ENCODE peak calls at places on chromosomes 12 and 14, in five cellular contexts. Z, M, J, H and E are unnamed samples. For H3K9me3, the result is how much of the 10 kb centered on the place peaks cover.

GRCh38 chr12:106245767-106246166 is 2.1 kb downstream of the CKAP4 start:
- DNase-seq in Z (no peak), M (peak), J (no peak), H (no peak), E (no peak)

GRCh38 chr14:90426031-90426540 is 29.3 kb downstream of the CALM1 start:
- DNase-seq in Z (no peak), M (no peak), J (no peak), H (no peak), E (no peak)

GRCh38 chr12:53100466-53101151 is 2.7 kb upstream of the SOAT2 start:
- DNase-seq in Z (no peak), M (no peak), J (no peak), H (no peak), E (no peak)

GRCh38 chr12:52670961-52671360 is 9.2 kb downstream of the KRT1 start:
- DNase-seq in Z (no peak), M (no peak), J (no peak), H (no peak), E (no peak)

GRCh38 chr14:39988939-39989338 is 556.7 kb upstream of the FBXO33 start:
- DNase-seq in Z (no peak), M (no peak), J (no peak), H (no peak), E (no peak)

GRCh38 chr12:51897181-51897580 is 9.3 kb downstream of the ANKRD33 start:
- DNase-seq in Z (no peak), M (no peak), J (no peak), H (no peak), E (no peak)

GRCh38 chr14:31927348-31927826 is 149.7 kb upstream of the ARHGAP5 start:
- DNase-seq in Z (peak), M (no peak), J (no peak), H (no peak), E (no peak)

GRCh38 chr12:27176765-27177164 is 67.3 kb upstream of the STK38L start:
- DNase-seq in Z (no peak), M (no peak), J (no peak), H (no peak), E (no peak)

GRCh38 chr14:65959563-65960024 is 526.6 kb upstream of the CCDC196 start:
- DNase-seq in Z (no peak), M (no peak), J (no peak), H (no peak), E (no peak)

GRCh38 chr14:56491299-56492285 is 88.0 kb upstream of the TMEM260 start:
- DNase-seq in Z (no peak), M (no peak), J (peak), H (peak), E (no peak)

GRCh38 chr14:78016532-78016931 is 153.6 kb upstream of the NRXN3 start:
- DNase-seq in Z (no peak), M (no peak), J (no peak), H (peak), E (no peak)

GRCh38 chr14:69719501-69719951 is 47.4 kb upstream of the SRSF5 start:
- DNase-seq in Z (peak), M (peak), J (no peak), H (no peak), E (no peak)

GRCh38 chr12:105469182-105469581 is 138.7 kb downstream of the C12orf75 start:
- DNase-seq in Z (no peak), M (no peak), J (no peak), H (no peak), E (no peak)

GRCh38 chr14:68987653-68988036 is 8.5 kb upstream of the ACTN1 start:
- DNase-seq in Z (no peak), M (no peak), J (no peak), H (peak), E (no peak)

DNA sequence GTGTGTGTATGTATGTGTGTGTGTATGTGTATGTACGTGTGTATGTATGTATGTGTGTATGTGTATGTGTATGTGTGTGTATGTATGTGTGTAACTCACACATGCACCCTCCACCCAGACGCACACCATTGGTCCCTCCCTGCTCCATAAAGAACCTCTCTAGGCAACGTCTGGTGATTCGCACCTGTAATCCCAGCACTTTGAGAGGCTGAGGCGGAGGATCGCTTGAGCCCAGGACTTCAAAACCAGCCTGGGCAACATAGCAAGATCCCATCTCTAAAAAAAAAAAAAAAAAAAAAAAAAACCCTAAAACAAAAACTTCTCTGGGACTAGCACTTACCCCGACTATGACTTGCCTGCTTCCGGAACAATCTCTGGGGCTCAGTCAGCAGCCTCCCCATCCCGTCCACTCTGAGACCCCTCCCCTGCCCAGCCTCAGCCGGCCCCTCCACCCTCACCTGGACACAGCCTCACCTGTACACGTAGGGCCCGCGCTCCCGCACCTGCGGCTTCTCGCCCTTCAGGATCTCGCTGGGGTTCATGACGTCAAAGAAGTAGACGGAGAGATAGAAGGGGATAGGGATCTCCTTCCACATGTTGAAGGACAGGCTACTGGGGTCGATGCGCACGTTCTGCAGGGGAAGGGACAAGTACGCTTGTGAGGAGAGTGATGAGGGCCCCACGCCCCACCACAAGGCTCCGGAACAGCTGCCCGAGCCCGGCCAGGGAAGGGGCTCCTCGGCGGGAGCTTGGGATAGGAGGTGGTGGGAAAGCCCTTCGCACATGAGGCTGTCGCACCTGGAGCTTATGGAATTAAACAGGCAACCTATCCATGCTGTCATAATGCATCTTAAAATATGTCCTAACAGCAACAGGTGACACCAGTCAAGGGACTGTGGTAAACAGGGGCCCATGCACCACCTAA is 46.3 kb downstream of the SCARB1 start:
- DNase-seq in Z (no peak), M (no peak), J (no peak), H (no peak), E (no peak)
- H3K9me3 ChIP-seq in Z (under half), M (under half), J (under half), H (under half), E (under half)

GRCh38 chr12:77940566-77940965 is 109.9 kb downstream of the NAV3 start:
- DNase-seq in Z (no peak), M (no peak), J (no peak), H (no peak), E (no peak)
- TF ChIP-seq CTCF in Z (no peak), M (no peak), J (no peak), H (no peak), E (no peak)

GRCh38 chr12:48822139-48822538 is 3.8 kb downstream of the CACNB3 start:
- DNase-seq in Z (no peak), M (no peak), J (no peak), H (no peak), E (no peak)
- H3K27ac ChIP-seq in Z (no peak), M (no peak), J (no peak), H (no peak), E (no peak)

DNA sequence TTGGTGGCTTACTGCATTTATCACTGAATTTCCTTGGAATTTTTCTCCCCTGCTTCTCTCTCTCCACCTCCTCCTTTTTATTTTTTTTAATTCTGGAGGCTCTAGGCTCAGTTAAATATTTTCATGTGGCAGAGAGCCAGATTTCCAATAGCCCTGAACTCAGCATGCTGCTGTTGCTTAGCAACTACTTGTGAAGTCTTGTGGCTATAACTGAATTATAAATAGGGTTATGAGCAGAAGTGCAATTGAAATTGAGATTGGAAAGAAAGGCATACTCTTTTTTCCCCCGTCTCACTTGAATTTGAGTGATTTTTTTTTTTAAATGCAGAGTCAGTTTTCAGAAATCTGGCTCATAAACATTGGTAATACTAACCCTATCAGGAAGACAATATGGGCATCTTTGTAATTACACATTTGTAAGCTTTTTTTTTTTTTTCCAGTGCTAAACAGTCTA is 38.3 kb downstream of the ATF7IP start:
- DNase-seq in Z (no peak), M (no peak), J (peak), H (no peak), E (no peak)
- H3K9me3 ChIP-seq in Z (under half), M (under half), J (under half), H (under half), E (under half)

DNA sequence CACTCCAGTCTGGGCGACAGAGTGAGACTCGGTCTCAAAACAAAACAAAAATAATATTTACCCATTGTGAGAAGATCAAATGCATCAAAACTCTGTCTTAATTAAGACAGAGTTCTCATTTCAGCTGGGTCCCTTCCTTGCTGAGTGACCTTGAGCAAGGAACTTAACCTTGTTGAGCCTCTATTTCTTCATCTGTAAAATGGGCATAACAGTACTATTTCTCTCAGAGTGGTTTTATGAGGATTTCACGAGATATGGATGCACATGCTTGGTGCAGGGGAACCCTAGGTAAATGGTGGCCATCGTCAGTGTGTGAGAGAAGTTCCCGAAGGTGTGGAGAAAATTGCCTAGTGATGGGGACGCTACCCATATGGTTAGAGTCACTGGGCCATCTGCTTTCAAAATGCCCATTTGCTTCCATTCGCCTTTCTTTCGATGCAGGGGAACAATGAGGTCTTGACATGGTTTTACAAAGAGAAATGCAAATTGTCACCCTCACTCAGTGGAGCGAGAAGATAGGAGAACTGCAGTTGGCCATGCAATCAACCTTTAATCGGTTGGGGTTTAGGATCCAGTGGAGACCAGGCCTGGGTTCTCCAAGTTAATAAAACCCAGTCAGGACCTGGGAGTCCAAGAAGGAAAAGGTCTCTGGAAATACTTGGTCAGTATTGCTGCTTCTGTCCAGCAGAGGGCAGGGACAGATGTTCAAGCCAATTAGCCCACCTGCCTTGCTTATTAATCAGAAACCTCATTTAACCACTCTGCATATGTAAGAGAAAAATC is 37.1 kb downstream of the CFAP251 start:
- DNase-seq in Z (no peak), M (no peak), J (no peak), H (no peak), E (no peak)
- TF ChIP-seq CTCF in Z (peak), M (peak), J (no peak), H (peak), E (no peak)